ENCODE peak calls at places on chromosomes 1 and 21, in seven cellular contexts. B, I, C, W, O, E and G are unnamed samples.

GRCh38 chr21:44869860-44870747 is 3.4 kb downstream of the PTTG1IP start:
- DNase-seq in B (peak), I (peak), C (no peak), W (no peak), O (peak), E (no peak), G (no peak)

GRCh38 chr1:208791458-208791857 is 547.3 kb upstream of the PLXNA2 start:
- DNase-seq in B (no peak), I (no peak), C (no peak), W (no peak), O (no peak), E (no peak), G (no peak)

GRCh38 chr1:47662068-47662467 is 224.2 kb downstream of the FOXD2 start:
- DNase-seq in B (no peak), I (no peak), C (no peak), W (no peak), O (no peak), E (no peak), G (no peak)

GRCh38 chr21:46545911-46546310 is 59.0 kb downstream of the S100B start:
- DNase-seq in B (no peak), I (no peak), C (no peak), W (no peak), O (no peak), E (no peak), G (no peak)

GRCh38 chr1:39816431-39817090 is 27.9 kb upstream of the BMP8B start:
- DNase-seq in B (peak), I (peak), C (peak), W (peak), O (peak), E (peak), G (peak)

GRCh38 chr1:244822878-244823277 is 12.6 kb upstream of the COX20 start:
- DNase-seq in B (no peak), I (no peak), C (no peak), W (no peak), O (no peak), E (no peak), G (no peak)

GRCh38 chr21:37153935-37154350 is 80.9 kb downstream of the TTC3 start:
- DNase-seq in B (no peak), I (no peak), C (no peak), W (no peak), O (peak), E (no peak), G (no peak)

GRCh38 chr1:81873946-81874345 is 73.2 kb downstream of the ADGRL2 start:
- DNase-seq in B (no peak), I (no peak), C (no peak), W (no peak), O (no peak), E (no peak), G (no peak)

GRCh38 chr1:177687544-177687943 is 282.3 kb downstream of the SEC16B start:
- DNase-seq in B (no peak), I (no peak), C (no peak), W (no peak), O (no peak), E (peak), G (no peak)

GRCh38 chr1:97186381-97186780 is 464.8 kb downstream of the PTBP2 start:
- DNase-seq in B (no peak), I (peak), C (no peak), W (no peak), O (peak), E (no peak), G (no peak)

GRCh38 chr1:153768316-153769126 is 6.7 kb upstream of the SLC27A3 start:
- DNase-seq in B (no peak), I (no peak), C (no peak), W (no peak), O (peak), E (no peak), G (no peak)

GRCh38 chr1:169348356-169349036 is 19.1 kb downstream of the NME7 start:
- DNase-seq in B (no peak), I (peak), C (no peak), W (peak), O (peak), E (peak), G (peak)

GRCh38 chr1:182251561-182251960 is 140.0 kb downstream of the GLUL start:
- DNase-seq in B (no peak), I (no peak), C (no peak), W (no peak), O (no peak), E (no peak), G (no peak)

GRCh38 chr1:19815801-19816736 is 986 bp upstream of the RNF186 start:
- DNase-seq in B (no peak), I (no peak), C (no peak), W (no peak), O (peak), E (no peak), G (no peak)

GRCh38 chr1:52706941-52707926 is 9.1 kb upstream of the COA7 start:
- DNase-seq in B (no peak), I (no peak), C (no peak), W (no peak), O (no peak), E (no peak), G (peak)

GRCh38 chr21:43824250-43824882 is 35.0 kb downstream of the RRP1 start:
- DNase-seq in B (no peak), I (no peak), C (no peak), W (no peak), O (no peak), E (peak), G (no peak)

GRCh38 chr21:34129039-34129891 is 55.9 kb downstream of the MRPS6 start:
- DNase-seq in B (peak), I (no peak), C (peak), W (no peak), O (no peak), E (peak), G (no peak)

GRCh38 chr1:13976485-13976884 is 276.5 kb downstream of the PRDM2 start:
- DNase-seq in B (no peak), I (no peak), C (no peak), W (no peak), O (no peak), E (no peak), G (no peak)

GRCh38 chr1:91650764-91651163 is 150.1 kb downstream of the CDC7 start:
- DNase-seq in B (peak), I (no peak), C (no peak), W (no peak), O (no peak), E (no peak), G (no peak)

GRCh38 chr21:30168086-30168485 is 1.5 kb upstream of the CLDN17 start:
- DNase-seq in B (no peak), I (no peak), C (no peak), W (no peak), O (no peak), E (no peak), G (no peak)
- TF ChIP-seq JUND in B (no peak), I (no peak), C (no peak), W (no peak), O (no peak), E (no peak), G (no peak)

DNA sequence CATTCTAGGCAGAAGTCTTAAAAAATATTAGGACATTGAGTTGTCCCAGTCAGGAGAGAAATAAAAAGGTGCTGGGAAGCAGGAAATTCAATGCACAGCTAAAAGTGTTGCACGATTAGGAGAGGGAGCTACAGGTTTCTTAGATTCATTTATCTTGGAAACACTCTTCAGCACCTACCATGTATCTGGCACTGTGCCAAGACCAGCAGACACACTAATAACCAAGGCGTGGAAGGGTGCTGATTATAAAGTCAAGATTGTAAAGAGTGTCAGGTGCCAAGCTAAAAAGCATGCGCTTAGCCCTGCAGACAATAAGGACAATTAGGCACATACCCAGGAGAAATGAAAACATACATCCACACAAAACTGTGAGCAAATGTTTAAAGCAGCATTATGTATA is 129.9 kb downstream of the DSCAM start:
- DNase-seq in B (no peak), I (no peak), C (no peak), W (no peak), O (no peak), E (no peak), G (peak)
- TF ChIP-seq JUND in B (no peak), I (no peak), C (no peak), W (no peak), O (no peak), E (no peak), G (no peak)

GRCh38 chr21:35732788-35733187 is 327.5 kb downstream of the SETD4 start:
- DNase-seq in B (no peak), I (no peak), C (no peak), W (no peak), O (no peak), E (no peak), G (no peak)

GRCh38 chr21:35730325-35730724 is 330.0 kb downstream of the SETD4 start:
- DNase-seq in B (no peak), I (no peak), C (no peak), W (no peak), O (no peak), E (no peak), G (no peak)

DNA sequence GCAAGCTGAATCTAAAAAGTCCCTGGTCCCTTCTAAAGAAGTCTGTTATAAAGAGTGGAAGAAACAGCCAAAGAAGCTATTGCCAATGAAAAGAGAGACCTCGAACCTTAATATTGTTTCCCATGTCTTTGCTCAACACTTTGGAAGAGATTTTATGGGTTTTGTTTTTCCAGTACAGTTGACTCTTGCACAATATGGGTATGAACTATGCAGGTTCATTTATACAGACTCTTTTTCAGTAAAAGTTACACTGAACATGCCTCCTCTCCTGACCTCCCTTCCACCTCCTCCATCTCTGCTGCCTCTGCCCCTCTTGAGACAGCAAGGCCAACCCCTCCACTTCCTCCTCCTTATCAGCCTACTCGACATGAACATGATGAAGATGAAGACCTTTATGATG is 332.5 kb downstream of the SETD4 start:
- DNase-seq in B (no peak), I (no peak), C (no peak), W (no peak), O (no peak), E (no peak), G (no peak)
- TF ChIP-seq JUND in B (no peak), I (no peak), C (no peak), W (no peak), O (no peak), E (no peak), G (no peak)

DNA sequence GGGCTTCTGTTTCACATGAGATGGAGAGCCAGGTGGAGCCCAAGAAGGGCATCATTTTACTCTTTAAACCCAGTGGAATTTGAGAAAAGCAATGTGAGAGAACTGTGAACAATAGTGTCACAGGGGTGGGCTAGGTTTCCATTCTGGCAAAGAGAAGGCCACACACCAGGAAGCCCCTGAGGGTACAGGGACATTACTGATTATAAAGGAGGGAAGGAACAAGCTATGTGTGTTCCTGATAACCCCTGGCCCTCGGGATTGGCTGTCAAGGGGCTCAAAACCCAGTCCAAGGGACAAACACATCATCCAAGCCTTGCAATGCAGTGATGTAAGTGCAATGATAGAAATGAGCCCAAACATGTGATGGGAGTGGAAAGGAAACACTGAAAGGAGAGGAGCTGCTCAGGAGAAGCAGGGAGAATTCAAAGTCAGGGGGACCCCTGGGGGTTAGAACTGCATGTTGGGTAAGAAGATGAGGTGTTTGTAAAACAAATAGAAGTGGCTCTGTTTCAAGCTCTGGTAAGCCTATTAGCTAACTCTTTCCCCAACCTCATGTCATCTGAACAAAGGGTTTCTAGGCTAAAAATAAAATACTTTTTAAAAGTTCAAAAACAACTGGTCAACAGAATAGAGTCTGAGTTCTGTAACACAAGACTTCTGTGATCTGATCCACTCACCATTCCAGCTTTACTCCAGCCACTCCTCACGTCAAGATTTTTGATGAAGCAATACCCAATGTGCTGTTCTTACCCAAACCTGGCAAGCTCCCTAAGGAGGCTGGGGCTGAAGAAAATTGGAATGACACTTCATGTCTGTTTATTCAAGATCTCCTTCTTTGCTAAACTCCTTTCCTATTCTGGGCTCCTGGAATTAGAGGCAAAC is 51.1 kb upstream of the IL12RB2 start:
- DNase-seq in B (no peak), I (no peak), C (no peak), W (no peak), O (no peak), E (no peak), G (no peak)
- TF ChIP-seq JUND in B (no peak), I (no peak), C (no peak), W (no peak), O (no peak), E (no peak), G (no peak)

GRCh38 chr1:209936125-209936524 is 1.9 kb upstream of the SYT14 start:
- DNase-seq in B (no peak), I (no peak), C (no peak), W (no peak), O (no peak), E (no peak), G (no peak)

GRCh38 chr1:209937996-209938959 is at the start of gene SYT14:
- DNase-seq in B (peak), I (no peak), C (peak), W (no peak), O (no peak), E (peak), G (no peak)
- TF ChIP-seq JUND in B (no peak), I (no peak), C (peak), W (no peak), O (no peak), E (no peak), G (no peak)

GRCh38 chr1:3411806-3412205 is 42.7 kb upstream of the ARHGEF16 start:
- DNase-seq in B (no peak), I (no peak), C (no peak), W (no peak), O (no peak), E (no peak), G (no peak)

GRCh38 chr1:3410435-3410915 is 44.0 kb upstream of the ARHGEF16 start:
- DNase-seq in B (no peak), I (no peak), C (no peak), W (no peak), O (no peak), E (no peak), G (no peak)

GRCh38 chr1:3408751-3409266 is 45.7 kb upstream of the ARHGEF16 start:
- DNase-seq in B (no peak), I (no peak), C (no peak), W (no peak), O (no peak), E (no peak), G (no peak)

GRCh38 chr1:3412376-3412775 is 42.1 kb upstream of the ARHGEF16 start:
- DNase-seq in B (no peak), I (no peak), C (no peak), W (no peak), O (no peak), E (no peak), G (no peak)

GRCh38 chr1:3409737-3410434 is 44.6 kb upstream of the ARHGEF16 start:
- DNase-seq in B (no peak), I (no peak), C (no peak), W (no peak), O (peak), E (peak), G (peak)
- TF ChIP-seq JUND in B (no peak), I (no peak), C (no peak), W (no peak), O (no peak), E (no peak), G (no peak)

GRCh38 chr1:65412984-65413375 is 7.5 kb upstream of the LEPR start:
- DNase-seq in B (no peak), I (no peak), C (no peak), W (no peak), O (no peak), E (no peak), G (no peak)
- TF ChIP-seq JUND in B (no peak), I (no peak), C (no peak), W (no peak), O (no peak), E (no peak), G (no peak)